ENCODE peak calls at places on chromosomes 16 and 17, in five cellular contexts. One of them, this sample, is unnamed.

GRCh38 chr17:11467639-11468038 is 130.6 kb upstream of the DNAH9 start:
- DNase-seq in EH: no peak
- DNase-seq in activated T-cell treated with anti-CD3 and anti-CD28 coated beads, Interleukin-2, amount 50 U/mL, for 72 hours: no peak
- DNase-seq in amniotic stem cell: no peak
- DNase-seq in OCI-M1: no peak
- DNase-seq in this sample: no peak

GRCh38 chr16:2296662-2297505 is 29.0 kb upstream of the RNPS1 start:
- DNase-seq in EH: peak; percentile 54
- DNase-seq in activated T-cell treated with anti-CD3 and anti-CD28 coated beads, Interleukin-2, amount 50 U/mL, for 72 hours: peak; percentile 36
- DNase-seq in amniotic stem cell: no peak
- DNase-seq in OCI-M1: peak; percentile 69
- DNase-seq in this sample: no peak

GRCh38 chr16:19972111-19972510 is 87.5 kb upstream of the GPRC5B start:
- DNase-seq in EH: no peak
- DNase-seq in activated T-cell treated with anti-CD3 and anti-CD28 coated beads, Interleukin-2, amount 50 U/mL, for 72 hours: no peak
- DNase-seq in amniotic stem cell: no peak
- DNase-seq in OCI-M1: no peak
- DNase-seq in this sample: no peak

GRCh38 chr17:60534613-60535157 is 8.6 kb upstream of the APPBP2 start:
- DNase-seq in EH: no peak
- DNase-seq in activated T-cell treated with anti-CD3 and anti-CD28 coated beads, Interleukin-2, amount 50 U/mL, for 72 hours: no peak
- DNase-seq in amniotic stem cell: no peak
- DNase-seq in OCI-M1: peak; percentile 44
- DNase-seq in this sample: no peak

GRCh38 chr17:63564562-63564961 is 14.3 kb downstream of the DCAF7 start:
- DNase-seq in EH: no peak
- DNase-seq in activated T-cell treated with anti-CD3 and anti-CD28 coated beads, Interleukin-2, amount 50 U/mL, for 72 hours: no peak
- DNase-seq in amniotic stem cell: no peak
- DNase-seq in OCI-M1: no peak
- DNase-seq in this sample: no peak

GRCh38 chr17:81722184-81723120 is 10.4 kb downstream of the SLC25A10 start:
- DNase-seq in EH: no peak
- DNase-seq in activated T-cell treated with anti-CD3 and anti-CD28 coated beads, Interleukin-2, amount 50 U/mL, for 72 hours: no peak
- DNase-seq in amniotic stem cell: no peak
- DNase-seq in OCI-M1: peak; percentile 64
- DNase-seq in this sample: no peak

GRCh38 chr16:58755989-58756649 is 22.0 kb upstream of the GOT2 start:
- DNase-seq in EH: peak; percentile 67
- DNase-seq in activated T-cell treated with anti-CD3 and anti-CD28 coated beads, Interleukin-2, amount 50 U/mL, for 72 hours: peak; percentile 77
- DNase-seq in amniotic stem cell: peak; percentile 51
- DNase-seq in OCI-M1: peak; percentile 82
- DNase-seq in this sample: no peak

GRCh38 chr17:67274466-67274865 is 29.5 kb upstream of the HELZ start:
- DNase-seq in EH: no peak
- DNase-seq in activated T-cell treated with anti-CD3 and anti-CD28 coated beads, Interleukin-2, amount 50 U/mL, for 72 hours: no peak
- DNase-seq in amniotic stem cell: no peak
- DNase-seq in OCI-M1: no peak
- DNase-seq in this sample: no peak

GRCh38 chr17:17033466-17033865 is 8.8 kb upstream of the MPRIP start:
- DNase-seq in EH: peak; percentile 48
- DNase-seq in activated T-cell treated with anti-CD3 and anti-CD28 coated beads, Interleukin-2, amount 50 U/mL, for 72 hours: no peak
- DNase-seq in amniotic stem cell: no peak
- DNase-seq in OCI-M1: no peak
- DNase-seq in this sample: no peak

GRCh38 chr16:30901201-30902069 is 5.0 kb downstream of the CTF1 start:
- DNase-seq in EH: no peak
- DNase-seq in activated T-cell treated with anti-CD3 and anti-CD28 coated beads, Interleukin-2, amount 50 U/mL, for 72 hours: no peak
- DNase-seq in amniotic stem cell: no peak
- DNase-seq in OCI-M1: peak; percentile 51
- DNase-seq in this sample: no peak

GRCh38 chr17:21689604-21690003 is 2.7 kb upstream of the KCNJ18 start:
- DNase-seq in EH: peak; percentile 91
- DNase-seq in activated T-cell treated with anti-CD3 and anti-CD28 coated beads, Interleukin-2, amount 50 U/mL, for 72 hours: no peak
- DNase-seq in amniotic stem cell: peak; percentile 32
- DNase-seq in OCI-M1: no peak
- DNase-seq in this sample: peak; percentile 66

This sample was measured in Right ventricle myocardium inferior.